ENCODE peak calls at places on chromosomes 6 and 20, in six cellular contexts. Q, T, Y, L, X and M are unnamed samples.

GRCh38 chr6:5893295-5893694 is 113.4 kb downstream of the NRN1 start:
- DNase-seq in Q (no peak), T (no peak), Y (no peak), L (no peak), X (no peak), M (no peak)

GRCh38 chr6:150734235-150734634 is 131.3 kb upstream of the MTHFD1L start:
- DNase-seq in Q (no peak), T (no peak), Y (no peak), L (no peak), X (no peak), M (no peak)

GRCh38 chr20:10634683-10635411 is 39.0 kb downstream of the JAG1 start:
- DNase-seq in Q (peak; percentile 88), T (no peak), Y (no peak), L (no peak), X (no peak), M (peak; percentile 78)

GRCh38 chr6:34176261-34177031 is 30.6 kb upstream of the GRM4 start:
- DNase-seq in Q (no peak), T (no peak), Y (no peak), L (no peak), X (no peak), M (peak; percentile 41)

GRCh38 chr6:108697646-108698161 is 137.0 kb downstream of the FOXO3 start:
- DNase-seq in Q (no peak), T (no peak), Y (no peak), L (no peak), X (no peak), M (no peak)

GRCh38 chr6:16132909-16133308 is 4.0 kb downstream of the MYLIP start:
- DNase-seq in Q (no peak), T (peak; percentile 31), Y (no peak), L (no peak), X (no peak), M (no peak)

GRCh38 chr6:53686541-53686940 is 21.0 kb upstream of the KLHL31 start:
- DNase-seq in Q (no peak), T (no peak), Y (no peak), L (peak; percentile 49), X (no peak), M (no peak)

GRCh38 chr6:77092971-77093370 is 370.3 kb downstream of the HTR1B start:
- DNase-seq in Q (peak; percentile 74), T (no peak), Y (no peak), L (no peak), X (no peak), M (no peak)

GRCh38 chr6:117448732-117449131 is 23.0 kb upstream of the ROS1 start:
- DNase-seq in Q (peak; percentile 97), T (no peak), Y (no peak), L (no peak), X (no peak), M (no peak)

GRCh38 chr6:13485923-13486557 is 1.4 kb downstream of the GFOD1 start:
- DNase-seq in Q (peak; percentile 53), T (peak; percentile 48), Y (peak; percentile 33), L (peak; percentile 40), X (no peak), M (peak; percentile 89)

GRCh38 chr20:34798328-34798727 is 27.1 kb downstream of the NCOA6 start:
- DNase-seq in Q (no peak), T (no peak), Y (no peak), L (no peak), X (no peak), M (no peak)

GRCh38 chr6:43510827-43511163 is 649 bp upstream of the LRRC73 start:
- DNase-seq in Q (no peak), T (no peak), Y (no peak), L (no peak), X (no peak), M (no peak)

GRCh38 chr20:49460916-49461315 is 21.6 kb downstream of the KCNB1 start:
- DNase-seq in Q (no peak), T (no peak), Y (no peak), L (no peak), X (no peak), M (peak; percentile 50)

GRCh38 chr6:10528170-10528981 is 7.2 kb downstream of the GCNT2 start:
- DNase-seq in Q (peak; percentile 79), T (peak; percentile 64), Y (no peak), L (no peak), X (peak; percentile 35), M (peak; percentile 53)

GRCh38 chr20:43842126-43843020 is 72.3 kb upstream of the TOX2 start:
- DNase-seq in Q (no peak), T (no peak), Y (no peak), L (no peak), X (no peak), M (no peak)

GRCh38 chr6:37547564-37548061 is 47.9 kb upstream of the CCDC167 start:
- DNase-seq in Q (peak; percentile 63), T (peak; percentile 44), Y (no peak), L (no peak), X (no peak), M (no peak)